ENCODE peak calls at places on chromosomes 6 and 20, in five cellular contexts. Q is GM12864, M is upper lobe of right lung, B is fibroblast of pulmonary artery, A is transverse colon. I is an unnamed sample.

GRCh38 chr6:137731960-137732616 is 135.0 kb upstream of the TNFAIP3 start:
- DNase-seq in Q (no peak), M (no peak), B (peak; percentile 89), A (no peak), I (no peak)

GRCh38 chr6:75065524-75065923 is 140.3 kb downstream of the COL12A1 start:
- DNase-seq in Q (no peak), M (no peak), B (peak; percentile 58), A (no peak), I (peak; percentile 8)

GRCh38 chr20:15927893-15928650 is 645.2 kb downstream of the KIF16B start:
- DNase-seq in Q (no peak), M (no peak), B (no peak), A (no peak), I (no peak)

GRCh38 chr6:106197441-106197840 is 111.3 kb downstream of the PRDM1 start:
- DNase-seq in Q (no peak), M (no peak), B (no peak), A (peak; percentile 22), I (no peak)

GRCh38 chr20:15654208-15654649 is 919.0 kb downstream of the KIF16B start:
- DNase-seq in Q (peak; percentile 60), M (no peak), B (peak; percentile 63), A (peak; percentile 32), I (peak; percentile 84)

GRCh38 chr20:1567392-1568165 is 10.1 kb upstream of the SIRPD start:
- DNase-seq in Q (no peak), M (no peak), B (peak; percentile 20), A (no peak), I (no peak)

GRCh38 chr6:109069746-109070145 is 24.9 kb downstream of the SESN1 start:
- DNase-seq in Q (no peak), M (no peak), B (peak; percentile 63), A (no peak), I (no peak)

GRCh38 chr20:14617123-14617522 is 279.7 kb upstream of the FLRT3 start:
- DNase-seq in Q (no peak), M (no peak), B (peak; percentile 2), A (no peak), I (no peak)

GRCh38 chr6:141552463-141552862 is 580.3 kb upstream of the GJE1 start:
- DNase-seq in Q (no peak), M (no peak), B (peak; percentile 92), A (no peak), I (peak; percentile 41)

DNA sequence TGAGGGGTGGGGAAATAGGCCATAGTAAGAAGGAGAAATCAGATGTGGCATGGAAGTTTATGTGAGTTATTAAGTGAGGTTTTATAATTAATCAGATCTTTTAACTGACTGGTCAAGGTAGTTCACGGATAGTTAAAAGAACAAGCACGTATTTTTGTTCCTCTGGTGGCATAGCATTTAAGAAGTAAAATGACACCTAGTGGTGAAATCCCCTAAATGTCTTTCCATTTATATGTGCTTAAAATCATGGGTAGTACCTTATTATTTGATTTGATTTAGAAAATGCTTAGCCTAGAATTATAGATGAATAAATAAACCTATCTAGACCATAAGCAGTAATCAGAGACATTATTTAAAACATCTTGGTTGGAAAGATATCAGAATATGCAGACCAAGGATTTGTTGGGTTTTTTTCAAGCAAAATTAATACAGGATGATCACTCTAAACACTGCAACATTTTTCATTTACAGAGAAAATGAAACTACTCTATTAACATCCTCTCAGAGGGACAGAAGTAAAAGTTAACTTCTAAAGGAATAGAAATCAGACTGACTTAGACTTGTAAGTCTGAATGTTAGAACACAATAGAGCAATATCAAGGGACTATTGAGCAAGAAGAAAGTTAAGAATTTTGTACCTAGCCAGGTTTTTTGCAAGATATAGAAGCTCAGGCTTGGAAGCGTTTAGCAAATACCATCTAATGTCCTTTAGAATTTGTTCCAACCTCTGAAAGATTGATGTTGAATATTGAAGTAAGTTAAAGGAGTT is 81.1 kb downstream of the STXBP5 start:
- DNase-seq in Q (peak; percentile 18), M (no peak), B (peak; percentile 76), A (no peak), I (peak; percentile 41)
- TF ChIP-seq CTCF in Q (peak; percentile 23), M (peak; percentile 62), B (peak; percentile 56), A (peak; percentile 44), I (peak; percentile 21)

DNA sequence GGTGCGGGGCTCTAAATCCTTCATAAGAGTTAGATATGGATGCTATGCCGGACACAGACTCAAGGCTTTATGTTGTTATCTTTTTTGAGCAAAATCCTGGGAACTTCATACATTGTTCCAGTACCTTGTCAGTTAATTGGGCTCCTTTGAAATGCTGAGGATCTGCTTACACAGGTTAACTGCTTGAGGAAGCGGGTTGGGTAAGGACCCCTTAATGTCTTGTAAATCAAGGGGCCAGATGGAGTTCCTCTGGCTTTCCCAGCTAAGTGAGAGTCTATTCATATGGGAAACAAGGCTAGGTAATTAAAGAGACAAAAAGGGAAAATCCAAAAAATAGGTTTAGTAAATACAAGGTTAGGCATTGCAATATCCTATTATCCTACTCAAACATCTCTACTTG is 141.5 kb downstream of the OR2B2 start:
- DNase-seq in Q (no peak), M (no peak), B (no peak), A (no peak), I (no peak)
- H3K4me3 ChIP-seq in Q (no peak overlapping the region), M (no peak overlapping the region), B (no peak overlapping the region), A (no peak overlapping the region), I (no peak overlapping the region)

GRCh38 chr6:43405354-43405753 is 22.0 kb upstream of the ABCC10 start:
- DNase-seq in Q (no peak), M (no peak), B (peak; percentile 6), A (no peak), I (no peak)

GRCh38 chr6:43407296-43407695 is 20.0 kb upstream of the ABCC10 start:
- DNase-seq in Q (no peak), M (no peak), B (no peak), A (no peak), I (no peak)

GRCh38 chr6:43401730-43402129 is 25.6 kb upstream of the ABCC10 start:
- DNase-seq in Q (no peak), M (no peak), B (no peak), A (no peak), I (no peak)

GRCh38 chr6:43399932-43400487 is 27.3 kb upstream of the ABCC10 start:
- DNase-seq in Q (no peak), M (no peak), B (no peak), A (no peak), I (no peak)

DNA sequence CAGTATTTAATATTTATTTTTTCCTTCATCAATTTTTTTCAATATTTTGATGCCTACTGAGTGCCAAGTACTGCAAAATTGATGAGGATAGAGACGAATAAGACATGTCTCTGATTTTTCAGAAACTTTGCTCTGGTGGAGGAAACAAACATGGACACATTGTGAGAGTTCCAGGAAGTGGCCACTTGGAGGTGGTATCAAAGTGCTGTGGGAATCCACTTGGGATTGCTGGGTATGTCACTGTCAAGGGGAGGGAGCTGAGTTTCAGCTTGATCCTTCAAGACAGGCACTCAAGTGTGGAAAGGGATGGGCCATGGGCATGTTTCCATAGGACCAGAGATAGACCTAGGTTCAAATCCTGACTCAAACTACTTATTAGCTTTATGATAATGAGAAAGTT is 24.5 kb upstream of the ABCC10 start:
- DNase-seq in Q (no peak), M (no peak), B (no peak), A (no peak), I (no peak)
- TF ChIP-seq CTCF in Q (no peak), M (no peak), B (no peak), A (no peak), I (no peak)

DNA sequence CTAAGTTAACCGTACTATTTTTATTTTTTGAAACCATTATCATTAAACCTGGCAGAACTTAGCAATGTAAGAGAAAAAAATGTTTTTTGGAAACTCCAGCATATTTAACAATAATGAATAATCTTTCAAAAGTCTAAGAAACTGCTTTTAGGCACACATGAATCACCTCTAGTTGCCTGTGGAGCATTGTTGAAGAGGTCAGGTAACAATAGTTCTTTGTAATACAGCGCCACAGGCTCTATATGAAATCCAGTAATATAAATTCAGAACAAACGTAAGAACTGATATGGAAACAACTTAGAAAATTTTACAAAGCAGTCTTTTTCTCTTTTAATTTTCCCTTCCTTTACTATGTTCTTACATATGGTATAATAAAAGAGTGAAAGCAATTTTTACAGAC is 10.3 kb downstream of the LYRM4 start:
- DNase-seq in Q (no peak), M (no peak), B (no peak), A (no peak), I (no peak)
- H3K4me3 ChIP-seq in Q (no peak overlapping the region), M (no peak overlapping the region), B (no peak overlapping the region), A (no peak overlapping the region), I (no peak overlapping the region)

GRCh38 chr20:37519508-37520416 is 1.3 kb upstream of the NNAT start:
- DNase-seq in Q (no peak), M (no peak), B (no peak), A (peak; percentile 8), I (no peak)
- TF ChIP-seq CTCF in Q (no peak), M (peak; percentile 7), B (no peak), A (no peak), I (no peak)

DNA sequence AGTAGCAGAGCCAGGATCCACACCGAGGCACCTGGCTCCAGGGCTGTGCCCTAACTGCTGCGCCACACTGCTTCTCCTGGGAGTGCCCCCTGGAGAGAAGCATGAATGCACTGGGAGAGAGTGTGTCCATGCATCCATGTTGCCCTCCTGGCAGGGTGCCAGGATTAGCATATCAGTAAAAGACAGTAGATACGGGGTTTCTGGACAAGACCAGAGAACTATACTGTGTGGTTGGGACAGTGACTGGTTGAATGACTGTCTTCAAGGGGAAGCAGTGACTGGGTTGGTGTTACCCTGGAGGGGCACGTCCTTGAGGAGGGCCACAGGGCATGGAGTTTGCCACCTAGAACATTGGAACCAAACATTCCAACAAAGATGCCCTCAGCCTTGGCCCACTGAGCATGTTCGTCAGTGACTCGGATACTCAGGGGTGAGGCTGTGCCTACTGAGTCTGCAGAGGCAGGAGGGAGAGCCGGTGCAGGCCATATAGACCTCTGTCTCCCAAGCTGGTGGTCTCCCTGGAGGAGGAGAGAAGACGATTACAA is 288.8 kb downstream of the CDC5L start:
- DNase-seq in Q (no peak), M (no peak), B (no peak), A (no peak), I (no peak)
- H3K4me3 ChIP-seq in Q (no peak overlapping the region), M (no peak overlapping the region), B (no peak overlapping the region), A (no peak overlapping the region), I (no peak overlapping the region)

GRCh38 chr20:43842126-43843020 is 72.3 kb upstream of the TOX2 start:
- DNase-seq in Q (no peak), M (no peak), B (no peak), A (no peak), I (no peak)

GRCh38 chr20:43839793-43840199 is 74.9 kb upstream of the TOX2 start:
- DNase-seq in Q (peak; percentile 26), M (no peak), B (no peak), A (no peak), I (peak; percentile 75)

GRCh38 chr20:43837856-43838702 is 76.6 kb upstream of the TOX2 start:
- DNase-seq in Q (no peak), M (no peak), B (no peak), A (no peak), I (no peak)

GRCh38 chr20:43838703-43839060 is 76.0 kb upstream of the TOX2 start:
- DNase-seq in Q (no peak), M (no peak), B (no peak), A (no peak), I (no peak)

DNA sequence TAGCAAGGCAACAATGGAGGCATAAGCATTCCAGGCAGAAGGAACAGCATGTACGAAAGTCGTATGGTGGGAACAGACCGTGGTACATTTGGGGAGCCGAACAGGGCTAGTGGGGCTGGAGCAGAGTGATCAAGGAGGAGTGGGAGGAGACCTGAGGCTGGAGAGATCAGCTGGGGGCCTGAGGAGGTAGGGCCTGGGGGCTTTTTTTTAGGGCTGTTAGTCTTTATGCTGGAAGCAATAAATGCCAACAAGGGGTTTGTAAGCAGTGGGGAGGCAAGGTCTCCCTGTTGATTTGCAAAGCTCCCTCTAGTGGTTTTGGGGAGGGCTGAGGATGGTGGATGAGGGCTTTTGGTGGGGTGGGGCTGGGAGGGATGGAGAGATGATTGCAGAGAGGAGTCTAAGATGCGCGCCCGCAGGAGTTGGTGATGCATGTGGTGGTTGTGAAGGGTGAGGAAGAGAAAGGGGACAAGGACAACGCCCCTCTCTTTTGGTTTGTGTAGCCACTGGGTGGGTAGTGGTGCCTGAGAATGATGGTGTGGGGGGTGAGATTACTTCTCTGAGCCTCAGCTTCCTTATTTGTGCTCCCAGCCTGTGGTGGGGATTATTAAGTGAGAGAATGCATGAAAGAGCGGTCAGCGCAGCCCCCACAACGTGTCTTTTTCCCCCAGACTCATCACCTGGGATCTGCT is 74.1 kb upstream of the TOX2 start:
- DNase-seq in Q (peak; percentile 39), M (no peak), B (peak; percentile 27), A (peak; percentile 13), I (peak; percentile 79)
- TF ChIP-seq CTCF in Q (peak; percentile 70), M (peak; percentile 12), B (peak; percentile 42), A (no peak), I (peak; percentile 54)